ENCODE peak calls at places on chromosomes 12 and 14, in four cellular contexts. S is A549; A is naive B cell; K is activated naive CD8-positive, alpha-beta T cell treated with anti-CD3 and anti-CD28 coated beads, Interleukin-2, amount 50 U/mL, for 24 hours. R is an unnamed sample.

GRCh38 chr14:93056840-93057585 is 58.7 kb downstream of the ITPK1 start:
- ATAC-seq in S (peak), A (no peak), K (no peak), R (no peak)

GRCh38 chr12:132490481-132491348 is 764 bp downstream of the FBRSL1 start:
- ATAC-seq in S (peak), A (no peak), K (no peak), R (no peak)

GRCh38 chr12:85448548-85449139 is 168.6 kb downstream of the ALX1 start:
- ATAC-seq in S (no peak), A (no peak), K (no peak), R (no peak)

GRCh38 chr14:99562848-99563748 is 40.9 kb downstream of the CCDC85C start:
- ATAC-seq in S (peak), A (no peak), K (no peak), R (peak)

GRCh38 chr14:100850841-100851585 is 25.1 kb downstream of the MEG3 start:
- ATAC-seq in S (peak), A (peak), K (peak), R (peak)

GRCh38 chr14:68748691-68749090 is 44.2 kb downstream of the ZFP36L1 start:
- ATAC-seq in S (no peak), A (no peak), K (no peak), R (no peak)

GRCh38 chr12:91871751-91872150 is 273.9 kb downstream of the BTG1 start:
- ATAC-seq in S (no peak), A (no peak), K (no peak), R (no peak)

GRCh38 chr12:60501124-60501729 is 905.4 kb downstream of the SLC16A7 start:
- ATAC-seq in S (no peak), A (no peak), K (no peak), R (no peak)

GRCh38 chr12:75862692-75863471 is 168.7 kb downstream of the PHLDA1 start:
- ATAC-seq in S (peak), A (no peak), K (peak), R (no peak)

GRCh38 chr14:90534091-90534837 is 137.4 kb downstream of the CALM1 start:
- ATAC-seq in S (no peak), A (no peak), K (no peak), R (no peak)

GRCh38 chr12:11779286-11779685 is 129.8 kb downstream of the ETV6 start:
- ATAC-seq in S (no peak), A (no peak), K (no peak), R (peak)

GRCh38 chr12:337039-337438 is 52.1 kb downstream of the KDM5A start:
- ATAC-seq in S (no peak), A (no peak), K (no peak), R (no peak)

GRCh38 chr14:75411194-75411552 is 16.6 kb upstream of the JDP2 start:
- ATAC-seq in S (no peak), A (no peak), K (no peak), R (no peak)

GRCh38 chr12:117140397-117141096 is 41.3 kb upstream of the TESC start:
- ATAC-seq in S (peak), A (no peak), K (no peak), R (no peak)

GRCh38 chr12:19093218-19093617 is 36.3 kb upstream of the PLEKHA5 start:
- ATAC-seq in S (no peak), A (no peak), K (no peak), R (no peak)

GRCh38 chr12:111122458-111122878 is 202.1 kb upstream of the MYL2 start:
- ATAC-seq in S (no peak), A (no peak), K (no peak), R (no peak)

GRCh38 chr12:46524778-46525177 is 152.2 kb upstream of the SLC38A2 start:
- ATAC-seq in S (no peak), A (no peak), K (no peak), R (no peak)

GRCh38 chr12:71602745-71603577 is 60.7 kb downstream of the ZFC3H1 start:
- ATAC-seq in S (no peak), A (no peak), K (no peak), R (no peak)

GRCh38 chr12:2936301-2936700 is 22.9 kb upstream of the TEAD4 start:
- ATAC-seq in S (no peak), A (no peak), K (no peak), R (no peak)

GRCh38 chr14:68762944-68763831 is 29.7 kb downstream of the ZFP36L1 start:
- ATAC-seq in S (no peak), A (no peak), K (no peak), R (no peak)

GRCh38 chr12:132491761-132492378 is 1.9 kb downstream of the FBRSL1 start:
- ATAC-seq in S (no peak), A (no peak), K (peak), R (no peak)

GRCh38 chr14:31893156-31893813 is 183.8 kb upstream of the ARHGAP5 start:
- ATAC-seq in S (no peak), A (no peak), K (no peak), R (no peak)

GRCh38 chr12:127539499-127539898 is 727.5 kb upstream of the TMEM132C start:
- ATAC-seq in S (no peak), A (no peak), K (no peak), R (no peak)

GRCh38 chr14:97077687-97078086 is 280.5 kb downstream of the VRK1 start:
- ATAC-seq in S (no peak), A (no peak), K (peak), R (no peak)

GRCh38 chr14:96479435-96480146 is 22.6 kb upstream of the PAPOLA start:
- ATAC-seq in S (no peak), A (no peak), K (no peak), R (no peak)

GRCh38 chr12:120979862-120980696 is 1.7 kb downstream of the HNF1A start:
- ATAC-seq in S (peak), A (no peak), K (no peak), R (peak)

GRCh38 chr14:24057867-24058259 is 6.1 kb downstream of the CARMIL3 start:
- ATAC-seq in S (peak), A (no peak), K (no peak), R (no peak)

GRCh38 chr12:3135522-3136461 is 58.6 kb downstream of the TSPAN9 start:
- ATAC-seq in S (peak), A (peak), K (peak), R (peak)

GRCh38 chr14:63492391-63492790 is 50.8 kb downstream of the PPP2R5E start:
- ATAC-seq in S (peak), A (no peak), K (no peak), R (no peak)

GRCh38 chr12:116629451-116629850 is 70.3 kb downstream of the MAP1LC3B2 start:
- ATAC-seq in S (no peak), A (no peak), K (no peak), R (no peak)

GRCh38 chr12:12582895-12583303 is 20.2 kb upstream of the DUSP16 start:
- ATAC-seq in S (peak), A (peak), K (peak), R (peak)

GRCh38 chr12:116624516-116624915 is 65.3 kb downstream of the MAP1LC3B2 start:
- ATAC-seq in S (no peak), A (no peak), K (no peak), R (no peak)

GRCh38 chr12:118986043-118986442 is 4.7 kb downstream of the SRRM4 start:
- ATAC-seq in S (no peak), A (no peak), K (no peak), R (no peak)